ENCODE peak calls at places on chromosomes 2 and 18, in six cellular contexts. F, L, O, T, Z and G are unnamed samples.

GRCh38 chr2:237671466-237672173 is 44.2 kb downstream of the LRRFIP1 start:
- DNase-seq in T (peak), L (no peak), F (no peak), Z (no peak), O (no peak), G (no peak)

GRCh38 chr18:28606686-28607085 is 429.8 kb upstream of the CDH2 start:
- DNase-seq in Z (no peak), L (no peak), O (no peak), T (no peak), F (no peak), G (no peak)

GRCh38 chr2:66851449-66851872 is 416.5 kb downstream of the MEIS1 start:
- DNase-seq in L (no peak), F (peak), O (peak), T (no peak), Z (no peak), G (no peak)

GRCh38 chr2:121804340-121804739 is 48.9 kb downstream of the TSN start:
- DNase-seq in O (no peak), T (no peak), F (peak), L (peak), Z (no peak), G (no peak)

GRCh38 chr2:178363252-178363651 is 87.7 kb downstream of the PRKRA start:
- DNase-seq in T (no peak), Z (no peak), F (peak), L (no peak), O (no peak), G (no peak)

GRCh38 chr2:11891028-11891427 is 144.6 kb downstream of the LPIN1 start:
- DNase-seq in Z (no peak), O (no peak), F (no peak), L (no peak), T (no peak), G (no peak)

GRCh38 chr2:21866316-21866715 is 742.5 kb downstream of the TDRD15 start:
- DNase-seq in L (no peak), F (no peak), T (no peak), O (no peak), Z (no peak), G (no peak)

GRCh38 chr18:24479371-24479770 is 18.9 kb downstream of the HRH4 start:
- DNase-seq in F (no peak), L (no peak), O (no peak), T (no peak), Z (no peak), G (no peak)

GRCh38 chr2:239824051-239824694 is 201.0 kb downstream of the NDUFA10 start:
- DNase-seq in T (peak), L (peak), Z (no peak), O (no peak), F (peak), G (peak)

GRCh38 chr2:219573166-219573565 is 1.1 kb downstream of the INHA start:
- DNase-seq in T (no peak), Z (no peak), L (no peak), O (no peak), F (no peak), G (no peak)

GRCh38 chr2:98438190-98439133 is 6.2 kb upstream of the INPP4A start:
- DNase-seq in O (no peak), F (no peak), T (no peak), Z (no peak), L (peak), G (peak)

GRCh38 chr18:79884963-79885728 is 66.3 kb downstream of the SLC66A2 start:
- DNase-seq in Z (no peak), T (no peak), F (no peak), O (no peak), L (no peak), G (no peak)

GRCh38 chr2:218432676-218433365 is 13.9 kb downstream of the VIL1 start:
- DNase-seq in O (no peak), L (no peak), Z (no peak), T (no peak), F (no peak), G (no peak)

GRCh38 chr2:54103454-54104314 is 11.7 kb upstream of the ACYP2 start:
- DNase-seq in O (no peak), L (peak), Z (peak), F (peak), T (no peak), G (peak)

GRCh38 chr18:43442571-43442970 is 165.3 kb upstream of the SYT4 start:
- DNase-seq in T (no peak), Z (no peak), F (no peak), L (no peak), O (no peak), G (no peak)

GRCh38 chr2:16038586-16038985 is 98.2 kb downstream of the MYCN start:
- DNase-seq in L (no peak), O (no peak), T (no peak), Z (no peak), F (no peak), G (no peak)

GRCh38 chr2:43950383-43951008 is 45.3 kb downstream of the LRPPRC start:
- DNase-seq in T (no peak), F (peak), O (no peak), Z (no peak), L (peak), G (peak)

GRCh38 chr18:22912835-22913234 is 20.3 kb upstream of the RBBP8 start:
- DNase-seq in Z (no peak), T (no peak), O (peak), L (no peak), F (no peak), G (no peak)

GRCh38 chr2:130824492-130825061 is 12.1 kb upstream of the ARHGEF4 start:
- DNase-seq in L (peak), T (no peak), O (peak), F (peak), Z (peak), G (peak)

GRCh38 chr2:132923787-132924186 is 253.8 kb upstream of the LYPD1 start:
- DNase-seq in F (peak), Z (no peak), T (no peak), O (peak), L (no peak), G (no peak)

GRCh38 chr2:188503975-188504374 is 212.3 kb downstream of the GULP1 start:
- DNase-seq in T (no peak), L (no peak), O (no peak), Z (no peak), F (no peak), G (no peak)

GRCh38 chr2:54760310-54760709 is 36.8 kb downstream of the EML6 start:
- DNase-seq in F (no peak), O (no peak), T (no peak), L (no peak), Z (no peak), G (peak)

GRCh38 chr2:23283-23682 is 23.0 kb downstream of the FAM110C start:
- DNase-seq in Z (no peak), L (no peak), F (no peak), O (no peak), T (no peak), G (no peak)

GRCh38 chr2:230751062-230751461 is 38.4 kb downstream of the CAB39 start:
- DNase-seq in T (no peak), L (no peak), O (no peak), Z (no peak), F (peak), G (no peak)

GRCh38 chr2:42030196-42030759 is 17.5 kb upstream of the PKDCC start:
- DNase-seq in L (no peak), Z (no peak), O (no peak), T (no peak), F (no peak), G (no peak)

GRCh38 chr2:134917219-134917957 is 1.2 kb upstream of the CCNT2 start:
- DNase-seq in O (no peak), L (no peak), T (peak), F (peak), Z (peak), G (no peak)

GRCh38 chr2:8222979-8223730 is 458.7 kb upstream of the ID2 start:
- DNase-seq in F (no peak), T (no peak), O (no peak), Z (no peak), L (no peak), G (no peak)

GRCh38 chr18:32461704-32462272 is 8.9 kb downstream of the GAREM1 start:
- DNase-seq in L (no peak), O (no peak), F (no peak), T (no peak), Z (no peak), G (no peak)

GRCh38 chr2:197705912-197706838 is 1.0 kb downstream of the MARS2 start:
- DNase-seq in L (no peak), T (no peak), O (no peak), Z (no peak), F (peak), G (peak)

GRCh38 chr2:41932241-41933034 is 115.4 kb upstream of the PKDCC start:
- DNase-seq in Z (no peak), T (peak), F (no peak), O (no peak), L (no peak), G (no peak)

GRCh38 chr18:27621236-27621890 is 436.3 kb upstream of the CHST9 start:
- DNase-seq in T (no peak), L (no peak), Z (no peak), O (no peak), F (no peak), G (no peak)

GRCh38 chr2:190746971-190747761 is 98.3 kb downstream of the NAB1 start:
- DNase-seq in F (no peak), L (peak), T (no peak), Z (no peak), O (peak), G (no peak)

GRCh38 chr2:147382322-147382948 is 462.4 kb upstream of the ACVR2A start:
- DNase-seq in Z (no peak), F (no peak), T (no peak), L (no peak), O (no peak), G (no peak)

GRCh38 chr2:156466739-156467405 is 30.7 kb downstream of the GPD2 start:
- DNase-seq in T (peak), Z (no peak), F (peak), L (no peak), O (no peak), G (no peak)

GRCh38 chr2:174688079-174688478 is 76.2 kb downstream of the CHRNA1 start:
- DNase-seq in L (peak), O (no peak), T (no peak), F (peak), Z (no peak), G (peak)

GRCh38 chr2:165648826-165649225 is 145.2 kb downstream of the GALNT3 start:
- DNase-seq in Z (no peak), L (no peak), O (no peak), T (no peak), F (no peak), G (no peak)

GRCh38 chr2:29016500-29016899 is 35.4 kb downstream of the TOGARAM2 start:
- DNase-seq in O (no peak), T (no peak), L (no peak), F (no peak), Z (no peak), G (no peak)